ENCODE peak calls at places on chromosome 2, in five cellular contexts. W, B, U, S and L are unnamed samples.

GRCh38 chr2:108161298-108161697 is 78.5 kb upstream of the SULT1C3 start:
- DNase-seq in W (no peak), B (no peak), U (no peak), S (no peak), L (no peak)

GRCh38 chr2:17754773-17755425 is 961 bp downstream of the GEN1 start:
- DNase-seq in W (peak; percentile 33), B (peak; percentile 51), U (no peak), S (peak; percentile 27), L (no peak)

GRCh38 chr2:607172-607571 is 70.0 kb downstream of the TMEM18 start:
- DNase-seq in W (no peak), B (no peak), U (no peak), S (no peak), L (no peak)

GRCh38 chr2:165927353-165927752 is 26.2 kb downstream of the TTC21B start:
- DNase-seq in W (no peak), B (no peak), U (no peak), S (no peak), L (no peak)

GRCh38 chr2:161870531-161870930 is 203.5 kb downstream of the DPP4 start:
- DNase-seq in W (no peak), B (no peak), U (no peak), S (no peak), L (no peak)

GRCh38 chr2:136582631-136583205 is 182.6 kb upstream of the THSD7B start:
- DNase-seq in W (peak; percentile 18), B (no peak), U (no peak), S (peak; percentile 20), L (peak; percentile 1)

GRCh38 chr2:33366473-33366872 is 110.0 kb upstream of the RASGRP3 start:
- DNase-seq in W (no peak), B (peak; percentile 97), U (no peak), S (no peak), L (no peak)

GRCh38 chr2:144208924-144209323 is 311.0 kb downstream of the ZEB2 start:
- DNase-seq in W (no peak), B (no peak), U (no peak), S (no peak), L (no peak)

GRCh38 chr2:132632000-132632649 is 37.9 kb downstream of the LYPD1 start:
- DNase-seq in W (peak; percentile 67), B (no peak), U (no peak), S (no peak), L (no peak)

GRCh38 chr2:113273031-113273551 is 5.6 kb downstream of the PAX8 start:
- DNase-seq in W (peak; percentile 28), B (no peak), U (no peak), S (no peak), L (no peak)

GRCh38 chr2:116109471-116109870 is 1667.0 kb downstream of the DPP10 start:
- DNase-seq in W (no peak), B (no peak), U (no peak), S (no peak), L (no peak)
- H3K4me3 ChIP-seq in W (no peak overlapping the region), B (no peak overlapping the region), U (no peak overlapping the region), S (no peak overlapping the region), L (no peak overlapping the region)

GRCh38 chr2:239895116-239895515 is 130.0 kb downstream of the NDUFA10 start:
- DNase-seq in W (no peak), B (no peak), U (no peak), S (no peak), L (no peak)

GRCh38 chr2:239894276-239894675 is 130.9 kb downstream of the NDUFA10 start:
- DNase-seq in W (no peak), B (no peak), U (no peak), S (no peak), L (no peak)

GRCh38 chr2:239896075-239896474 is 129.1 kb downstream of the NDUFA10 start:
- DNase-seq in W (no peak), B (no peak), U (peak; percentile 27), S (no peak), L (no peak)

GRCh38 chr2:239897596-239898235 is 127.4 kb downstream of the NDUFA10 start:
- DNase-seq in W (no peak), B (no peak), U (no peak), S (no peak), L (no peak)

DNA sequence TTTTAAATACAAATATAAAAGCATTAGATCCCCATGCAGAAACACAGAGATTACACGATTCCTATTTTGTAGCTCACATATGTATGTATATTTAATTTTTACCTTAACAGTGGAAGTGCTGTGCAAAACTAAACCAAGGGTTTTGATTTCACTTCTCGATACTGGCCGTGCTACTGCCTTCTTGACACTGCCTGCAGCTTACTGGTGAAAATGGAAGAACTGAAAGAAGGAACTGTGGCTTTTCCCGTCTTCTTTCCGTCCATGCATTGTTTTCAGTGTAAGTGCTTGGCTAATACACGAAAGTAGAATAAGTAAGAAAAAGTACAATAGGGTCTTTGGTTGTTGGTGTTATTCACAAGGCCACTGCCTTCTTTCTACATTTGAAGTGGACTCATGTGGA is 129.5 kb downstream of the NDUFA10 start:
- DNase-seq in W (no peak), B (no peak), U (no peak), S (no peak), L (no peak)
- H3K4me2 ChIP-seq in W (no peak overlapping the region), B (no peak overlapping the region), U (no peak overlapping the region), S (no peak overlapping the region), L (no peak overlapping the region)

DNA sequence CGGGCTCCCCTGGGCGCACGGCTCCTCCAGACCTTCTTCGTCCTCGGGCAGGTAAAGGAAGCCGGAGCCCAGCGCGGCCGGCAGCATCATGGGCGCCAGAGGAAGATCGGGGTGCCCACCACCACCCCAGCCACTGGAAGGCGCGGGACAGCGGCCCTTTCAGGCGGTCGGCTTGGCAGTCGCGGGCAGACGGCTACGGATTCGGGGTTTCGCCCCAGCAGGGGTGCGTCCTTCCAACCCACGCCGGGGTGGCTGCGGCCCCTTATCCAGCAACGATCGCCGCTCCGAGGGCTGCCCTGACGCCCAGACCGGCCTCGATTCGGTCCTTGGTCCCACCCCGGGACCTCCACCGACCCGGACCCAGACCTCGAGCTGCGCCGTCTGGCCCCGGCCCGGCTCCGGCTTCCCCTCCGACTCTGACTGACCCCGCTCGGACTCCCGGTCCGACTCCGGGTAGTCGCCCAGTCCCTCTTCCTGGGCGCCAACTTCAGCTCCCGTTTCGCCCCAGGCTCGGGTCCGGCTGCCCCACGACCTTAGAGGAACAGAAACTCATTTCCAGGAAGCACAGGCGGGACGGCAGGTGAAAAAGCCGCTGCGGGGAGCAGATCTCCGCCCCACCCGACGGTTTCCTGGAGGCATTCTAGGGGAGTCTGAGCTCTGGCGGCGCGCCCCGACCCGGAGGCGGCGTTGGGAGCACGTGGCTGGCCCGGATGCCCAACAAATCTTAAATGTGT is 30.2 kb upstream of the SSB start:
- DNase-seq in W (no peak), B (no peak), U (no peak), S (no peak), L (no peak)
- H3K4me3 ChIP-seq in W (no peak overlapping the region), B (peak overlapping the region; percentile 47), U (no peak overlapping the region), S (no peak overlapping the region), L (peak overlapping the region; percentile 37)

GRCh38 chr2:25806941-25807340 is 71.3 kb downstream of the ASXL2 start:
- DNase-seq in W (no peak), B (no peak), U (no peak), S (no peak), L (no peak)

GRCh38 chr2:25805987-25806386 is 72.3 kb downstream of the ASXL2 start:
- DNase-seq in W (no peak), B (no peak), U (no peak), S (no peak), L (no peak)

GRCh38 chr2:25810428-25810827 is 67.9 kb downstream of the ASXL2 start:
- DNase-seq in W (no peak), B (no peak), U (no peak), S (no peak), L (no peak)

GRCh38 chr2:25809646-25810045 is 68.6 kb downstream of the ASXL2 start:
- DNase-seq in W (peak; percentile 56), B (no peak), U (no peak), S (no peak), L (no peak)

GRCh38 chr2:25808006-25808383 is 70.3 kb downstream of the ASXL2 start:
- DNase-seq in W (no peak), B (no peak), U (no peak), S (no peak), L (peak; percentile 48)
- H3K4me2 ChIP-seq in W (peak overlapping the region; percentile 30), B (no peak overlapping the region), U (no peak overlapping the region), S (no peak overlapping the region), L (no peak overlapping the region)

DNA sequence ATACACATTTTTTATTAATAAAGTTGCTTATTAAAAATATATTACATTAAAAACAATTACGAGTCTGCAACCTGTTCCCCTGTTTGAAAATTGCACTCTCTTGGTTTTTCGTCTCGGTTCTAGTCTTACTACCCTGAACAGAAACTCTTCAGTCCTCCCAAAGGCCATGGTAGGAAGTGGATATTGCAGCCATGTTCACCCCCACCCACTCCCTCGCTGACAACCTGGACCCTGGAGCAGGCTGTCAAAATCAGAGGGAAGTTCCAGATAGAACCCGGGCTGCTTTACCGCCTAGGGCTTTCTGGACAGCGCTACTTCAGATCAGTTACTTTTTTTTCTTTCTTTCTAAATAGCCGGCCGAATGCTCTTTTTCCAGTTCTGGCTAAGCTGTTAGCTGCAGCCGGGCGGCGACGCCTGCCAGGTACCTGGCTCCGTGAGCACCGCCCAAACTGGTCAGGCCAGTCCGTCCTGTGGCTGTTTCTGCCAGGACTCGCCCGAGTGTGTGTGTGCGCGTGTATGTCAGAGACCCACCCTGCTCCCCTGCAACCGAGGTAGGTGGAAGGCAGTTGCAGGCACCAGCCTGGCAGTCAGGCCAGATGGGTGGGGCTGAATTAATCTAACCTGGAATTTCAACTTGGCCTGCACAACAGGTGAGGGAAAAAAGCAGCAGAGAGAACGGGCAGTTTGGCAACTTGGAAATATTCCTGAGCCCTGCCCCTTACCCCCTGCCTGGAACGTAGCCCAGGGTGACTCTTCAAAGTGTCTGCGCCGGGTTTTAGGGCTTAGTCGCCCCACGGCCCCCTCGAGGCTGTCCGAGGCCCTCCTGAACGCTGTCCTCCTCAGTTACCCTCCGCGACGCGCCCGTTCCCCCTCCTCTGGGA is 1.1 kb upstream of the TET3 start:
- DNase-seq in W (peak; percentile 63), B (no peak), U (no peak), S (no peak), L (peak; percentile 99)
- H3K4me3 ChIP-seq in W (peak overlapping the region; percentile 58), B (peak overlapping the region; percentile 34), U (peak overlapping the region; percentile 75), S (peak overlapping the region; percentile 39), L (peak overlapping the region; percentile 69)

DNA sequence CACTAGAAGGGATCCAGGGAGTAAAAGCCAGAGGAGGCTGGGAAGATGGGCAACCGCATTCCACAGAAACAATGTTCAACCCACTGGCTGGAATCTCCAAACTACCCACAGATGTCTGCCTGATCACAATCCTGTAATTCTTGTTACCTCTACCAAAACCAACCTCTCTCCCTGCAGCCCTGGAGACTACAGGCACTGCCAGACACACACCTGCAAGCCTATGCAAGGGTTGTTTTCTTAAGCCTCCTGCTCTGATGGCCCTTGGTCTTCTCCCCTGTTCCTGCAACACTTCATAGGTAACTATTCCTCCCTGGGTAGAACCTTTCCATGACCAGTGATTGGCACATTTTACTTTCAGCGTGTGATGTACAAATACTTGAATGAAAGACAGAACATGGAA is 21.9 kb downstream of the ST6GAL2 start:
- DNase-seq in W (no peak), B (no peak), U (no peak), S (no peak), L (no peak)
- H3K4me2 ChIP-seq in W (no peak overlapping the region), B (no peak overlapping the region), U (no peak overlapping the region), S (no peak overlapping the region), L (no peak overlapping the region)